ENCODE peak calls at places on chromosomes 6 and 20, in four cellular contexts. One of them, this sample, is unnamed.

GRCh38 chr20:32482251-32483220 is 102.6 kb downstream of the NOL4L start:
- DNase-seq in HepG2: no peak
- DNase-seq in K562: no peak
- DNase-seq in fibroblast of lung: peak
- DNase-seq in this sample: peak

GRCh38 chr6:27688014-27688586 is 215.2 kb upstream of the ZNF184 start:
- DNase-seq in HepG2: peak
- DNase-seq in fibroblast of lung: peak
- DNase-seq in K562: peak
- DNase-seq in this sample: peak

GRCh38 chr6:21722488-21722887 is 128.9 kb downstream of the SOX4 start:
- DNase-seq in HepG2: no peak
- DNase-seq in K562: no peak
- DNase-seq in fibroblast of lung: no peak
- DNase-seq in this sample: no peak

GRCh38 chr20:23532533-23532932 is 35.8 kb downstream of the CST9L start:
- DNase-seq in K562: no peak
- DNase-seq in fibroblast of lung: no peak
- DNase-seq in HepG2: no peak
- DNase-seq in this sample: no peak

GRCh38 chr20:63009044-63009961 is 2.5 kb upstream of the BHLHE23 start:
- DNase-seq in fibroblast of lung: peak
- DNase-seq in HepG2: peak
- DNase-seq in K562: peak
- DNase-seq in this sample: peak

GRCh38 chr20:52404676-52405075 is 213.1 kb upstream of the ZFP64 start:
- DNase-seq in HepG2: no peak
- DNase-seq in K562: no peak
- DNase-seq in fibroblast of lung: no peak
- DNase-seq in this sample: no peak

GRCh38 chr6:85395746-85396145 is 54.1 kb upstream of the NT5E start:
- DNase-seq in fibroblast of lung: no peak
- DNase-seq in K562: no peak
- DNase-seq in HepG2: no peak
- DNase-seq in this sample: no peak

GRCh38 chr6:156348376-156348775 is 428.8 kb upstream of the ARID1B start:
- DNase-seq in fibroblast of lung: no peak
- DNase-seq in K562: no peak
- DNase-seq in HepG2: no peak
- DNase-seq in this sample: no peak

GRCh38 chr6:6320901-6321300 is 439 bp upstream of the F13A1 start:
- DNase-seq in fibroblast of lung: peak
- DNase-seq in K562: no peak
- DNase-seq in HepG2: no peak
- DNase-seq in this sample: no peak

GRCh38 chr6:123648723-123649122 is 12.0 kb upstream of the TRDN start:
- DNase-seq in K562: no peak
- DNase-seq in HepG2: no peak
- DNase-seq in fibroblast of lung: no peak
- DNase-seq in this sample: no peak

GRCh38 chr20:43040427-43040826 is 149.3 kb downstream of the PTPRT start:
- DNase-seq in K562: peak
- DNase-seq in HepG2: peak
- DNase-seq in fibroblast of lung: no peak
- DNase-seq in this sample: peak

GRCh38 chr6:158536891-158537798 is 22.7 kb upstream of the TMEM181 start:
- DNase-seq in HepG2: peak
- DNase-seq in fibroblast of lung: peak
- DNase-seq in K562: peak
- DNase-seq in this sample: peak

GRCh38 chr6:169502445-169502844 is 199.4 kb downstream of the WDR27 start:
- DNase-seq in HepG2: no peak
- DNase-seq in fibroblast of lung: no peak
- DNase-seq in K562: no peak
- DNase-seq in this sample: no peak

GRCh38 chr6:11810039-11810541 is 31.5 kb upstream of the ADTRP start:
- DNase-seq in fibroblast of lung: peak
- DNase-seq in K562: peak
- DNase-seq in HepG2: no peak
- DNase-seq in this sample: peak

GRCh38 chr20:9500121-9500911 is 14.1 kb upstream of the LAMP5 start:
- DNase-seq in fibroblast of lung: no peak
- DNase-seq in K562: no peak
- DNase-seq in HepG2: no peak
- DNase-seq in this sample: peak

DNA sequence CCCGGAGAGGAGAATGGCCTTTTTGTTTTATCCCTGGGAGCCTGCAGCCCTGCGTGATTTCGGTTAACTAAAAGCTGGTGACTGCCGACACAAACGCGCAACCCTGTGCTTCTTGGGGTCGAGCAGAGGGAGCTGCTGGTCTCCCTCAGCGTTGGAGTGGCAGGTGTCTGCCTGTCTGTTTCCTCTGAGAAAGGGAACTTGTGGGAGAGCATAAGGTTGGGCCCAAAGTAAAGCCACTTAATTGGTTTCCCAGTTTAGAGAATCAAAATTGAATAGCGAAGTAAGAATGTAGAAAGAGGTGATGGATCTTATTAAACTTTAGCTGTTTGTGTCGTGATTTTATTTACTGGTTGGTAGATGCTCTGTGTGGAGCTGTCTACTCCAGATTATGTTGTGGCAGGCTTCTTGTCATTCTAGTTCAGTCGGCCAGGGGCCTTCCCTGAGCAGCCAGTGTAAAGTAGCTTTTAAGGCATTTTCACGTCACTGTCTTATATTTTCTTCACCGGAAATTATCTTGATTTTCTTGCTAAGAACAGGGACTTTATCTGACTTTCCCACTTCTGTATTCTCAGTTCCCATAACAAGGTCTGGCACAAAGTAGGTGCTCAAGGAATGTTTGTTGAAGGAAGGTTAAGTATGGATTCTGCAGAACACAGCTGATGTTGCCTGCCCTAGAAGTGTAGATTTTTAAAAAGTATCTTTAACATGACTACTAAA is 709 bp downstream of the LTV1 start:
- DNase-seq in fibroblast of lung: peak
- DNase-seq in HepG2: peak
- DNase-seq in K562: no peak
- DNase-seq in this sample: peak
- H2AFZ ChIP-seq in fibroblast of lung: peak
- H2AFZ ChIP-seq in HepG2: no peak
- H2AFZ ChIP-seq in K562: peak
- H2AFZ ChIP-seq in this sample: peak

DNA sequence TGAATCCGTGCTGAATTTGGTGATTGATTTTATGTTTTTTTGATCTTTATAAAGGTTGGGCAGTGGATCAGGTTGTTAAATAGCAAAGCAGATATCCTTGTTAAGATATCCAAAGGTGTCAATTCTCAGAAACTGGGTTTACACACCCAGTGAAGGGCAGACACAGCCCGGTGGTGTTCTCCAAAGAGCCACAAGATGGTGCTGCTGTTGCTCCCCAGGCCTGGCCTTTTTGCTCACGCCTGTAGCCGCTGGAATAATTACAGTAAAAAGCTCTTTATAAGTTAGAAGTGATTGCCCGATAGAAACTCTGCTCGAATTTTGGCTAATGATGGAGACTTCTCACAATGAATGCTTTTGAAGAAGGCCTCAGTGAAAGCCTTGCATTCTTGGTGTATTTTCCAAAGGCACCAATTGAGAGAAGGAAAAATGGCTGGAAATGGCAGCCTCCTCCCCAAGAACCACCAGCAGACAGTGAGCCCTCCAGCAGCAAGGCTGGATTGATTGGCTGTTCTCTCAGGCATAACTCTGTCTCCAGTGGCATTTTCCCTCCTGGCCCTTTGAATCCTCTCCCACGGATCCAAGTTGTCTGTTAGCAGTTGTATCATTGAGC is 120.5 kb upstream of the CHD6 start:
- DNase-seq in HepG2: peak
- DNase-seq in fibroblast of lung: peak
- DNase-seq in K562: peak
- DNase-seq in this sample: peak
- H2AFZ ChIP-seq in HepG2: no peak
- H2AFZ ChIP-seq in fibroblast of lung: no peak
- H2AFZ ChIP-seq in K562: peak
- H2AFZ ChIP-seq in this sample: peak

DNA sequence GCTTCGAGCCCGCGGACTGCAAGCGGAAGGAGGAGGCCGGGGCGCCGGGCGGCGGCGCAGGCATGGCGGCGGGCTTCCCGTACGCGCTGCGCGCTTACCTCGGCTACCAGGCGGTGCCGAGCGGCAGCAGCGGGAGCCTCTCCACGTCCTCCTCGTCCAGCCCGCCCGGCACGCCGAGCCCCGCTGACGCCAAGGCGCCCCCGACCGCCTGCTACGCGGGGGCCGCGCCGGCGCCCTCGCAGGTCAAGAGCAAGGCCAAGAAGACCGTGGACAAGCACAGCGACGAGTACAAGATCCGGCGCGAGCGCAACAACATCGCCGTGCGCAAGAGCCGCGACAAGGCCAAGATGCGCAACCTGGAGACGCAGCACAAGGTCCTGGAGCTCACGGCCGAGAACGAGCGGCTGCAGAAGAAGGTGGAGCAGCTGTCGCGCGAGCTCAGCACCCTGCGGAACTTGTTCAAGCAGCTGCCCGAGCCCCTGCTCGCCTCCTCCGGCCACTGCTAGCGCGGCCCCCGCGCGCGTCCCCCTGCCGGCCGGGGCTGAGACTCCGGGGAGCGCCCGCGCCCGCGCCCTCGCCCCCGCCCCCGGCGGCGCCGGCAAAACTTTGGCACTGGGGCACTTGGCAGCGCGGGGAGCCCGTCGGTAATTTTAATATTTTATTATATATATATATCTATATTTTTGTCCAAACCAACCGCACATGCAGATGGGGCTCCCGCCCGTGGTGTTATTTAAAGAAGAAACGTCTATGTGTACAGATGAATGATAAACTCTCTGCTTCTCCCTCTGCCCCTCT is 1.1 kb downstream of the CEBPB start:
- DNase-seq in K562: peak
- DNase-seq in HepG2: peak
- DNase-seq in fibroblast of lung: peak
- DNase-seq in this sample: peak
- H2AFZ ChIP-seq in K562: peak
- H2AFZ ChIP-seq in HepG2: no peak
- H2AFZ ChIP-seq in fibroblast of lung: no peak
- H2AFZ ChIP-seq in this sample: peak

DNA sequence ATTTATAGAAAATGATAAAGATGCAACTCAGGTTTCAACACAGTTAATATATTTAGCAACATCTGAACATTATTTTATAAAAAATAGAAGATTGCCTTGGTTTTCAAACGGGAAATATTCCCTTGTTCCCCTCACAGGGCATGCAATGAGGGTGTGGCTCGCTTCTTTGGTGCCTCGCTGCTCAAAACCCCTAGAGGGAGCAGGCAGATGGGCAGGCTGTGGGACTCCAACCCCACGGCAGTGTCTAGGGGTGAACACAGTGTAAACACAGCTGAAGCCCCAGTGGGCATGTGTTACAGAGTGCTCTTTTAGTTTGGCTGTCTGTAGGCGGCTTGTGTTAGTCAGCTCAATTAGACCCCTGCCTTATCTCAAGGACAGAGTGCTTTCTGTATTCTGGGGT is 560.8 kb upstream of the IMPG1 start:
- DNase-seq in HepG2: no peak
- DNase-seq in fibroblast of lung: no peak
- DNase-seq in K562: no peak
- DNase-seq in this sample: no peak
- H2AFZ ChIP-seq in HepG2: no peak
- H2AFZ ChIP-seq in fibroblast of lung: no peak
- H2AFZ ChIP-seq in K562: no peak
- H2AFZ ChIP-seq in this sample: no peak

DNA sequence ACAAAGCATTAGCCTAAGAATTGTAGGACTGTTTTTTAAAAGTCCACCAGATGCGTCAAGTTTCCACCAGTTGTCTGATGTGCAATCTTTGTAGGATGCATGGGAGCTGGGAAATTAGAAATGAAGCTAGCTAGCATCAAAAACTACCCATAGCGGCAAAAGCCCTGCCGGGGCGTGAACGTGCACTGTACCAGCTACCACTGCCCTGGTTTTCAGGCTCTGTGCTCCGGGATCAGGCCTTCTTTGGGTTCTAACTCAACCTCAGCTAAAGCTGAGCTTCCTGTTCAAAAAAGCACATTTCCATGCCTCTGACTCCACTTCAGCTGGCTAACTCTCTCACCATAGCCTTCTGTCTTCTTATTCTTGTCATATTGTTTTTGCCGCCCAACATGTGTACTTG is 26.9 kb upstream of the FUCA2 start:
- DNase-seq in K562: no peak
- DNase-seq in fibroblast of lung: no peak
- DNase-seq in HepG2: no peak
- DNase-seq in this sample: no peak
- H2AFZ ChIP-seq in K562: no peak
- H2AFZ ChIP-seq in fibroblast of lung: no peak
- H2AFZ ChIP-seq in HepG2: no peak
- H2AFZ ChIP-seq in this sample: no peak

DNA sequence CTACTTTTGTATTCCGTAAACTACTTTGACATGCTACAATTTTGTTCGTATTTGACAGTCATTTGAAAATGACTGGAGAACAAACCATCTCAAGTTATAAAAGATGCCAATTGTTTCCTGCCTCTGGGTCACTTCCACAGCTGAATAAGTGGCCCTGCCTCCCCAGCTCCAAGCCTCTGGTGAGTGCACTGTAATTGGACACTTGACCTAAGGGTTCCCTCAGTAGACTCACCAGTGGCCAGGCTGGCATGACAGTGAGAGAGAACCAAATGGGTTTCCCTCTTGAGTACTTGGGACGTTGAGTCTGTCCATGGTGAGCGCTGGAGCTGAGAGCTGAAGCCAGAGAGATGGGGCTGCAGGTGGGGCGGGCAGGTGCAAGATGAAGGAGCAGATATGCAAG is 57.1 kb downstream of the SLC35D3 start:
- DNase-seq in fibroblast of lung: no peak
- DNase-seq in K562: no peak
- DNase-seq in HepG2: no peak
- DNase-seq in this sample: no peak
- H2AFZ ChIP-seq in fibroblast of lung: no peak
- H2AFZ ChIP-seq in K562: no peak
- H2AFZ ChIP-seq in HepG2: no peak
- H2AFZ ChIP-seq in this sample: no peak

DNA sequence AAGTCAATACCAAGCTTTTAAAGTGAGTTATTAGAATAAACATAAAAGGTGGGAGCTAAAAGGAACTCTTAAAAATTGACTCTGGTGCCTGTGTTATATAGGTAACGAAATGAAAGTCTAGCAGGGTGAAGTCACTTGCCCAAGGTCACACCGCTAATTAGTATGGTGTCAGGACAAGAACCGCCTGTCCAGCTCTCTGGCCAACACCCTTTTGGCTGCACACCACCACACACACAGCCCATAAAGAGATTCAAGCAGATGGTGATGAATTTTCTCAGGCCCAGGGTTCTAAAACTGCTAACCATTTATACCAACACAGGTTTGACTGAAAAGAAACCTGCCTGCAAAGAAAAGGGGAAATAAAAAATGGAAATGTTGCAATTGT is 20.2 kb downstream of the GFOD1 start:
- DNase-seq in K562: no peak
- DNase-seq in fibroblast of lung: no peak
- DNase-seq in HepG2: no peak
- DNase-seq in this sample: no peak
- H2AFZ ChIP-seq in K562: no peak
- H2AFZ ChIP-seq in fibroblast of lung: no peak
- H2AFZ ChIP-seq in HepG2: no peak
- H2AFZ ChIP-seq in this sample: no peak

This sample was measured in hepatocyte.